ENCODE peak calls at places on chromosomes 5 and 9, in four cellular contexts. One of them, this sample, is unnamed.

GRCh38 chr9:118401551-118401950 is 697.3 kb downstream of the TLR4 start:
- DNase-seq in H1: no peak
- DNase-seq in HCT116: no peak
- DNase-seq in GM12878: no peak
- DNase-seq in this sample: no peak

GRCh38 chr9:91174772-91175171 is 186.9 kb downstream of the AUH start:
- DNase-seq in H1: no peak
- DNase-seq in HCT116: no peak
- DNase-seq in GM12878: no peak
- DNase-seq in this sample: no peak

GRCh38 chr9:11235061-11235460 is 622.3 kb upstream of the PTPRD start:
- DNase-seq in H1: no peak
- DNase-seq in HCT116: no peak
- DNase-seq in GM12878: no peak
- DNase-seq in this sample: no peak

GRCh38 chr5:7396169-7397004 is 449 bp downstream of the ADCY2 start:
- DNase-seq in H1: no peak
- DNase-seq in HCT116: no peak
- DNase-seq in GM12878: no peak
- DNase-seq in this sample: peak; percentile 49

GRCh38 chr5:99032234-99033013 is 103.6 kb upstream of the CHD1 start:
- DNase-seq in H1: no peak
- DNase-seq in HCT116: peak; percentile 56
- DNase-seq in GM12878: no peak
- DNase-seq in this sample: peak; percentile 36

GRCh38 chr9:78879324-78880100 is 582.6 kb downstream of the PSAT1 start:
- DNase-seq in H1: no peak
- DNase-seq in HCT116: no peak
- DNase-seq in GM12878: no peak
- DNase-seq in this sample: no peak

GRCh38 chr5:42826757-42827156 is 15.1 kb upstream of the SELENOP start:
- DNase-seq in H1: no peak
- DNase-seq in HCT116: no peak
- DNase-seq in GM12878: no peak
- DNase-seq in this sample: no peak

GRCh38 chr5:69505306-69505705 is 12.7 kb downstream of the OCLN start:
- DNase-seq in H1: no peak
- DNase-seq in HCT116: no peak
- DNase-seq in GM12878: no peak
- DNase-seq in this sample: no peak

GRCh38 chr5:1130218-1130946 is 18.5 kb upstream of the SLC12A7 start:
- DNase-seq in H1: no peak
- DNase-seq in HCT116: no peak
- DNase-seq in GM12878: no peak
- DNase-seq in this sample: peak; percentile 90

GRCh38 chr9:31674264-31674663 is 710.2 kb upstream of the ACO1 start:
- DNase-seq in H1: no peak
- DNase-seq in HCT116: no peak
- DNase-seq in GM12878: no peak
- DNase-seq in this sample: no peak

GRCh38 chr5:35753500-35753899 is 103.2 kb upstream of the IL7R start:
- DNase-seq in H1: no peak
- DNase-seq in HCT116: no peak
- DNase-seq in GM12878: no peak
- DNase-seq in this sample: no peak

GRCh38 chr5:65695162-65695755 is 26.6 kb downstream of the SGTB start:
- DNase-seq in H1: no peak
- DNase-seq in HCT116: no peak
- DNase-seq in GM12878: peak; percentile 12
- DNase-seq in this sample: no peak

GRCh38 chr5:126445502-126446174 is 22.4 kb downstream of the GRAMD2B start:
- DNase-seq in H1: no peak
- DNase-seq in HCT116: peak; percentile 35
- DNase-seq in GM12878: no peak
- DNase-seq in this sample: no peak

GRCh38 chr5:95631265-95631957 is 11.5 kb downstream of the GPR150 start:
- DNase-seq in H1: no peak
- DNase-seq in HCT116: no peak
- DNase-seq in GM12878: no peak
- DNase-seq in this sample: no peak

GRCh38 chr9:77290373-77290772 is 113.0 kb downstream of the VPS13A start:
- DNase-seq in H1: no peak
- DNase-seq in HCT116: no peak
- DNase-seq in GM12878: no peak
- DNase-seq in this sample: no peak
- TF ChIP-seq JUND in H1: no peak
- TF ChIP-seq JUND in HCT116: no peak
- TF ChIP-seq JUND in GM12878: no peak
- TF ChIP-seq JUND in this sample: no peak

DNA sequence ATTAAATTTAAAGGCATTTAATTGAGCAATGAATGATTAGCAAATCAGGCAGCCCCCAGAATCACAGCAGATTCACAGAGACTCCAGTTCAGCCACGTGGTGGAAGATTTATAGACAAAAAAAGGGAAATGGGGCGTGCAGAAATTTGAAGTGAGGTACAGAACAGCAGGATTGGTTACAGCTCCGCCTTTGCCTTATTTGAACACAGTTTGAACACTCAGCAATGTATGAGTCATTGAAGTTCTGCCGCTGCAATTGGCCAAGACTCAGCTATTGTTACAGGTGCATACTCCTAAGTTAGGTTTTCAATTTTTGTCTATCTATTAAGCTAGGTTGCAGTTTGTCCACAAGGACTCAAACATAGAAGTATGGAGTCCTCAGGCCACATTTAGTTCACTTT is 157.7 kb upstream of the SLC12A2 start:
- DNase-seq in H1: no peak
- DNase-seq in HCT116: peak; percentile 24
- DNase-seq in GM12878: no peak
- DNase-seq in this sample: peak; percentile 46
- TF ChIP-seq JUND in H1: no peak
- TF ChIP-seq JUND in HCT116: peak; percentile 29
- TF ChIP-seq JUND in GM12878: no peak
- TF ChIP-seq JUND in this sample: no peak

DNA sequence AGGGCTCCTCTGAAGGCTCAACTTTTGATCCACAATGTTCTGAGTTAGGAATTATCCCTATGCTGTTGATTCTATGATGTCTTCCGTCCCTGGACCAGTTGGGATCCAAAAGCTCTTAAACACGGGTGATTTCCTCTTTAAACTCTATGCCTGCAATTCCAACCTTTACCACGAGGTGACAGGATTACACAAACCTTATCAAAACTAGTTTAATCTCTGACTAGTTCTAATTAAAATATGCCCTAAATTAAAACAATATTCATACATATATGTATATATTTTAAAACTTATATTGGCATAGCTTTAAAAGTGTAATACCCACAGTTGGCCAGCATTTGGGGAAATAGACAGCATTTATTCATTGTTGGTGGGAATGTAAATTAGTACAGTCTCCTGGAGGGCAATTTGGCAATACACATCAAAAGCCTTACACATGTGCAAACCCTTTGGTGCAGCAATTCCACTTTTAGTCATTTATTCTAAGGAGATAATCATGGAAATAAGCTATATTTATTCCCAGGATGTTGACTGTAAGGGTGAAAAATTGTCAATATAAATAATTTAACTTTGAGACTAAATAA is 51.6 kb upstream of the PHYKPL start:
- DNase-seq in H1: no peak
- DNase-seq in HCT116: peak; percentile 26
- DNase-seq in GM12878: no peak
- DNase-seq in this sample: no peak
- TF ChIP-seq JUND in H1: no peak
- TF ChIP-seq JUND in HCT116: no peak
- TF ChIP-seq JUND in GM12878: no peak
- TF ChIP-seq JUND in this sample: no peak

GRCh38 chr5:54524082-54524481 is 6.5 kb downstream of the SNX18 start:
- DNase-seq in H1: no peak
- DNase-seq in HCT116: no peak
- DNase-seq in GM12878: no peak
- DNase-seq in this sample: no peak
- TF ChIP-seq JUND in H1: no peak
- TF ChIP-seq JUND in HCT116: no peak
- TF ChIP-seq JUND in GM12878: no peak
- TF ChIP-seq JUND in this sample: no peak

GRCh38 chr5:117713585-117714198 is 1139.1 kb upstream of the SEMA6A start:
- DNase-seq in H1: no peak
- DNase-seq in HCT116: peak; percentile 24
- DNase-seq in GM12878: no peak
- DNase-seq in this sample: peak; percentile 45

GRCh38 chr5:117719413-117719812 is 1144.8 kb upstream of the SEMA6A start:
- DNase-seq in H1: no peak
- DNase-seq in HCT116: no peak
- DNase-seq in GM12878: no peak
- DNase-seq in this sample: no peak
- TF ChIP-seq JUND in H1: no peak
- TF ChIP-seq JUND in HCT116: no peak
- TF ChIP-seq JUND in GM12878: no peak
- TF ChIP-seq JUND in this sample: no peak

DNA sequence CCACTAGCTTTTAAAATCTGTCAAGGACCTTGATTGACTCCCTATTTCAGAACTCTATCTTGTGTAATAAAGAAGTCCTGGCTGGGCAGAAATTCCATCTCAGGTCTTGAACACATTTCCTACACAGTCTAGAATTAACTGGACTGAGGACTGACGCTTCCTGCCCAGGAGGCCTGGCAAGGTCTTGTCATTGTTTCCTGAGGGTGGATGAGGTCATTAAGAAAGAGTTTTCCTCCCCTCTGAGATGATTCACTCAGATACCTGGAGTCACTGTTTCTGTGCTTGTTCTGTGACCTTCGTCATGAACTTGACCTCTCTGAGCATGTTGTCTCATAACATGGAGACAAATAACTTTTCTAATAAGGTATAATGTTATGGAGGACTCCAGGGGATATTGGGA is 10.0 kb downstream of the MTAP start:
- DNase-seq in H1: no peak
- DNase-seq in HCT116: no peak
- DNase-seq in GM12878: no peak
- DNase-seq in this sample: no peak
- TF ChIP-seq JUND in H1: no peak
- TF ChIP-seq JUND in HCT116: peak; percentile 40
- TF ChIP-seq JUND in GM12878: no peak
- TF ChIP-seq JUND in this sample: no peak

DNA sequence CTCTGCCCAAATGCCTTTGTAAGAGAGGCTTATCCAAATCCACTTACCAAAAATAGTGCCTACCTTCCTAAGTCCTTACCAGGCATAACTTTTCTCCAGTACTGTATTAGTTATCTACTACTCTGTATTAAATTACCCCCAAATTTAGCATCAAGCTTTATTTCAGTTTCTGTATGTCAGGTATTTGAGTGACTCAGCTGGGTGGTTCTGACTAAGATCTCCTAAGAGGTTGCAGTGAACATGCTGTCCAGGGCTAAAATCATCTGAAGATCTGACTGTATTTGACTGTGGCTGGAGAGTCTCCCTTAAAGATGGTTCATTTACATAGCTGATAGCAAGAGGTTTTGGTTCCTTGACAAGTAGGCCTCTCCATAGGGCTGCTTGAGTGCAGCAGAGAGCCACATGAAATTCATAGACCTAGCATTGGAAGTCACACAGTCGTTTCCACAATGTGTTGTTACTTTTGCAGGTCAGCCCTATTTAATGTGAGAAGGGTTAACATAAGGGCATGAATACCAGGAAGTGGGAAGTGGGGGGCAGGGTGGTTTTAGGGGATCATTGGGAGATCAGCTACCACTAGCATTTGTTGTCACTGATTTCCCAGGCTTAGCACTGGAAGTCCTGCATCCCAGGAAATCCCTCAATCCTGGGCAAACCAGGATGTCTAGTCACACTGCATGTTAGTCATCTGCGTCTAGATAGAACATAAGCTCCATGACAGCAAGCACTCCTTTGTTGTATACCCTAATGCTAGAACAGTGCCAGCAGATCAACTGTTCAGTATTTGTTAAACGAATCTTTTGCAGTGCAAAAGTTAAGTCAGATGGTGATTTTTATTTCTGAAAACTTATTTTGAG is 2.0 kb upstream of the ZNF622 start:
- DNase-seq in H1: no peak
- DNase-seq in HCT116: no peak
- DNase-seq in GM12878: peak; percentile 57
- DNase-seq in this sample: no peak
- TF ChIP-seq JUND in H1: no peak
- TF ChIP-seq JUND in HCT116: no peak
- TF ChIP-seq JUND in GM12878: no peak
- TF ChIP-seq JUND in this sample: no peak

This sample was measured in T47D.